ENCODE peak calls at places on chromosomes 16 and 17, in four cellular contexts. K is CD4-positive, alpha-beta memory T cell; P is HepG2; J is AG04450. U is an unnamed sample.

GRCh38 chr17:37527249-37527851 is 37.7 kb downstream of the DUSP14 start:
- DNase-seq in J (peak), P (peak), K (peak), U (peak)

GRCh38 chr17:43483674-43484551 is at the start of gene DHX8:
- DNase-seq in K (peak), P (peak), J (peak), U (peak)

GRCh38 chr16:887846-888245 is 82.9 kb downstream of the LMF1 start:
- DNase-seq in P (no peak), K (no peak), J (no peak), U (no peak)

GRCh38 chr17:56203430-56203829 is 50.2 kb downstream of the ANKFN1 start:
- DNase-seq in K (no peak), J (no peak), P (peak), U (no peak)

GRCh38 chr17:14760719-14761425 is 460.0 kb downstream of the HS3ST3B1 start:
- DNase-seq in K (no peak), P (peak), J (no peak), U (no peak)

GRCh38 chr16:84518804-84519341 is 14.4 kb upstream of the MEAK7 start:
- DNase-seq in P (no peak), J (no peak), K (peak), U (no peak)

GRCh38 chr16:88922114-88922825 is 54.7 kb downstream of the CBFA2T3 start:
- DNase-seq in J (peak), K (no peak), P (no peak), U (no peak)

GRCh38 chr16:48358419-48358818 is 26.8 kb downstream of the SIAH1 start:
- DNase-seq in K (no peak), J (no peak), P (no peak), U (no peak)

GRCh38 chr17:27295945-27296344 is 2.0 kb downstream of the WSB1 start:
- DNase-seq in J (no peak), P (no peak), K (no peak), U (no peak)

GRCh38 chr17:42301022-42301421 is 12.7 kb downstream of the STAT5A start:
- DNase-seq in P (no peak), K (no peak), J (no peak), U (no peak)

GRCh38 chr16:318628-319027 is 33.9 kb downstream of the AXIN1 start:
- DNase-seq in J (no peak), K (no peak), P (peak), U (peak)

GRCh38 chr17:15882058-15882720 is 62.7 kb upstream of the ADORA2B start:
- DNase-seq in K (no peak), J (no peak), P (peak), U (peak)

GRCh38 chr16:77236063-77236511 is 36.9 kb downstream of the SYCE1L start:
- DNase-seq in K (peak), J (peak), P (peak), U (peak)

GRCh38 chr17:40354191-40355122 is 10.1 kb downstream of the GJD3 start:
- DNase-seq in P (no peak), J (no peak), K (no peak), U (no peak)

GRCh38 chr16:49700928-49701685 is 154.8 kb downstream of the ZNF423 start:
- DNase-seq in P (no peak), K (no peak), J (no peak), U (no peak)
- H3K27ac ChIP-seq in P (no peak), K (no peak), J (no peak), U (no peak)

DNA sequence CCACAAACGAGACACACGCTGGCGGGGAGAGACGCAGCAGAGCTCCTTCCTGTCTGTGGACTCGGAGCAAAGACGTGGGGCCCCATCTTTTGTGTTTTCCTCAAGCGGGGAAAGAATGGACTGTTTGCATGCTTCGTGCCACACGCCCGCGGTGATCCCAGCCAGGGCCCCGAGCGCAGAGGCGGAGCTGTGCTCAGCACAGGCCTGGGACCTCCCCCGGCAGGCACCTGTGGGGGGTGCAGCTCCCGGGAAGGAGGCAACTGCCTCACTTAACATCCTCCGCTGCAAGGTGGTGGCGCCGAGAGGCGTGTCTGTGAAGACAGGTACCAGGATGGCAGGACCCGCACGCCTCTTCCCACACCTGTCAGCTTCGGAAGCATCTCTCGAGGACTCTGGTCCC is 19.2 kb downstream of the TRARG1 start:
- DNase-seq in P (no peak), K (peak), J (no peak), U (peak)
- H3K4me3 ChIP-seq in P (no peak), K (peak), J (no peak), U (no peak)

GRCh38 chr17:49003557-49004511 is 6.6 kb downstream of the IGF2BP1 start:
- DNase-seq in J (no peak), K (no peak), P (no peak), U (no peak)
- H3K27ac ChIP-seq in J (peak), K (no peak), P (peak), U (no peak)

GRCh38 chr17:55159251-55159650 is 105.5 kb upstream of the HLF start:
- DNase-seq in K (no peak), J (no peak), P (no peak), U (no peak)

GRCh38 chr17:55158439-55158838 is 106.3 kb upstream of the HLF start:
- DNase-seq in K (no peak), P (no peak), J (no peak), U (no peak)

GRCh38 chr17:55154101-55154500 is 110.7 kb upstream of the HLF start:
- DNase-seq in J (no peak), K (no peak), P (no peak), U (no peak)

GRCh38 chr17:55155867-55156560 is 108.7 kb upstream of the HLF start:
- DNase-seq in K (no peak), J (no peak), P (no peak), U (no peak)

DNA sequence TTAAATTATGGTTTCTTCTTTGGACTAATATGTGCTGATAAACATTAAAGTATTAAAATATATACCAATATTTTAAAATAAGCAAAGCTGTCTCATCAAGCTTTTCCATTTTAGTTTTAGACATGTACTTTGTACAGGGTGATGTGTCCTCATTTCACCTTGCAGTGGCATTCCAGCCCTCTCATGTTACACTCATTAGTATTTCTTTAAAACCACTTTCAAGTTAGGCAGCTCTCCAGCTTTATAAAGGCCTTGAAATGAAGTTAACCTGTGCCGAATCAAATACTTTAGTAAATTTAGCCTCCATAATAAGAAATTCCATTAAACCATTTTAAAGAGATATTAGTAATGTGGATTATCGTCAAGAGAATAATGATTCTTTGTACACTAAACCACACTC is 107.6 kb upstream of the HLF start:
- DNase-seq in P (peak), K (no peak), J (no peak), U (peak)
- H3K4me3 ChIP-seq in P (no peak), K (no peak), J (no peak), U (no peak)

GRCh38 chr17:75270966-75271232 is at the start of gene MIF4GD:
- DNase-seq in J (no peak), P (no peak), K (no peak), U (peak)

GRCh38 chr17:75270218-75270965 is 639 bp downstream of the MIF4GD start:
- DNase-seq in P (peak), K (peak), J (no peak), U (peak)

GRCh38 chr17:75267146-75267402 is 4.0 kb downstream of the MIF4GD start:
- DNase-seq in K (no peak), J (no peak), P (no peak), U (no peak)

GRCh38 chr17:75267403-75268232 is 3.4 kb downstream of the MIF4GD start:
- DNase-seq in J (no peak), K (no peak), P (peak), U (peak)

GRCh38 chr17:75268931-75269330 is 2.1 kb downstream of the MIF4GD start:
- DNase-seq in P (no peak), K (no peak), J (no peak), U (no peak)
- H3K27ac ChIP-seq in P (no peak), K (no peak), J (no peak), U (no peak)

DNA sequence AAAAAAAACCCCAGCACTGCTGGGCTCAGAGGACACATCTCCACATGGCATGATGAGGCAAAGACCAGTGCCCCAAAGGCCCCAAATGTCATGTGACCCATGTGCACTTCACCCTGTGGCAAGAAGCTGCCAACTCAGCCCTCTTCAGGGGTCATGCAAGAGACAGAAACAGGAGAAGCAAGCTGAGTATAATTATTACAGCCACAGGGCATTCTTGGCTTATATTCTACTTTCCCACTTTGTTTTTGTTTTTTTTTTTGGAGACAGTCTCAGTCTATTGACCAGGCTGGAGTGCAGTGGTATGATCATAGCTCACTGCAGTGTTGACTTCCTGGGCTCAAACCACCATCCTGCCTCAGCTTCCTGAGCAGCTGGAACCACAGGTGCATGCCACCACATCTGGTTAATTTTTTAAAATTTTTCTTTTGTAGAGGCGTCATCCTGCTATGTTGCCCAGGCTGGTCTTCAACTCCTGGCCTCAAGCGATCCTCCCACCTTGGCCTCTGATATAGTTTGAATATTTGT is 32.7 kb upstream of the LITAF start:
- DNase-seq in K (peak), J (no peak), P (no peak), U (no peak)
- H3K4me3 ChIP-seq in K (peak), J (no peak), P (no peak), U (no peak)

DNA sequence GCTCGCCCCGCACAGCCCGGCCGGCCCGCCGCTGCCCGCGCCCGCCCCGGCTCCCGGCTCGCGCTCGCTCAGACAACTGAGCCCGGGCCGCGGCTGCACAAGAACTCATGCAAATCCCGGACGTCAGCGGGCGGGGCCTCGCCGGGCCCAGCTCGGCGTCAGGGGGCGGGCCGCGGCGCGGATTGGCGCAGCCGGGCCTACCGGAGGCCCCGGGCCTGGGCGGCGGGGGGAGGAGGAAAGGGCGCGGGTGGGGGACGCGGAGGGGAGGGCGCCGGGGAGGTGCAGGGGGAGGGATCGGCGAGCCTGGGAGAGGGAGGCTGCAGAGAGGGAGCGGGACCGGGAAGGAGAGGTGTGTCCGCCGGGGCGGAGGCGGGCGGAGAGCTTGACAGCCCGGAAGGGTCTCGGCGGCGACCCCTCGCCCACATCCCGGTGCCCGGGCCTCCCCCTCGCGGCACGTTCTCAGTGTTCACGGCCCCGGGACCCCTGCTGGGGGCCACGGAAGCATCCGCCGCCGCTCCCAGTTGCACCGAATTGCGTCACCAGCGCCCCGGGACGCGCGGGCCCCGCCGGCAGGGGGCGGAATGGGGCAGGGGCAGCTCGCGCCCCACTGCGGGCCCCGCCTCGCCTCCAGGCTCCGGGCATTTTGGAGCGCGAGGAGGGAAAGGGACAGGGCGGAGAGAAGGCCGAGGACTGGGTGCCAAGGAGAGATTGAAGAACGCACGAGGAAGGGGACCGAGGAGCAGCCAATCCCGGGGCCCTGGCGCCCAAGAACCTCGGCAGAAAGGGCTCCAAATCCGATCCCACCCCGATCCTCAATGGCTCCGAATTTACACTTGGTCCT is at the start of gene CBX4:
- DNase-seq in K (peak), P (peak), J (peak), U (peak)
- H3K27ac ChIP-seq in K (peak), P (peak), J (peak), U (peak)

GRCh38 chr17:60390223-60390622 is 1.7 kb downstream of the USP32 start:
- DNase-seq in J (no peak), K (no peak), P (no peak), U (no peak)
- H3K4me3 ChIP-seq in J (peak), K (no peak), P (peak), U (peak)

GRCh38 chr17:79934653-79934970 is 95.4 kb upstream of the CBX4 start:
- DNase-seq in P (no peak), J (no peak), K (no peak), U (no peak)
- H3K27ac ChIP-seq in P (no peak), J (no peak), K (no peak), U (no peak)